ENCODE peak calls at places on chromosomes 7 and 10, in six cellular contexts. W, V, P, Z, A and Q are unnamed samples.

GRCh38 chr7:51451751-51452465 is 135.3 kb upstream of the COBL start:
- DNase-seq in W (no peak), V (no peak), P (no peak), Z (no peak), A (no peak), Q (no peak)

GRCh38 chr7:111030358-111030735 is 60.6 kb upstream of the LRRN3 start:
- DNase-seq in W (no peak), V (no peak), P (no peak), Z (no peak), A (peak), Q (no peak)

GRCh38 chr10:70343312-70343711 is 39.1 kb downstream of the LRRC20 start:
- DNase-seq in W (no peak), V (no peak), P (no peak), Z (no peak), A (no peak), Q (no peak)

GRCh38 chr10:114259825-114260224 is 20.8 kb downstream of the VWA2 start:
- DNase-seq in W (peak), V (no peak), P (no peak), Z (peak), A (peak), Q (peak)

GRCh38 chr10:120688928-120689327 is 162.2 kb upstream of the WDR11 start:
- DNase-seq in W (no peak), V (no peak), P (no peak), Z (no peak), A (peak), Q (no peak)

GRCh38 chr10:103678104-103678526 is 177.3 kb downstream of the SH3PXD2A start:
- DNase-seq in W (peak), V (peak), P (peak), Z (peak), A (peak), Q (peak)

GRCh38 chr10:127740596-127740995 is 3.6 kb downstream of the FOXI2 start:
- DNase-seq in W (no peak), V (no peak), P (no peak), Z (no peak), A (peak), Q (no peak)

GRCh38 chr10:114340816-114341215 is 63.5 kb downstream of the AFAP1L2 start:
- DNase-seq in W (peak), V (no peak), P (no peak), Z (no peak), A (no peak), Q (no peak)

GRCh38 chr10:76977046-76977445 is 660.6 kb downstream of the KCNMA1 start:
- DNase-seq in W (no peak), V (no peak), P (no peak), Z (no peak), A (no peak), Q (no peak)

GRCh38 chr10:77357611-77358010 is 280.0 kb downstream of the KCNMA1 start:
- DNase-seq in W (no peak), V (no peak), P (no peak), Z (peak), A (peak), Q (no peak)

GRCh38 chr7:35605760-35606159 is 89.2 kb downstream of the HERPUD2 start:
- DNase-seq in W (no peak), V (no peak), P (no peak), Z (peak), A (peak), Q (no peak)

GRCh38 chr10:79405221-79405994 is 40.0 kb downstream of the ZCCHC24 start:
- DNase-seq in W (peak), V (peak), P (no peak), Z (no peak), A (no peak), Q (no peak)

GRCh38 chr7:27602766-27603165 is 59.9 kb downstream of the HIBADH start:
- DNase-seq in W (no peak), V (no peak), P (no peak), Z (no peak), A (no peak), Q (no peak)
- H3K4me3 ChIP-seq in W (no peak), V (no peak), P (no peak), Z (no peak), A (no peak), Q (no peak)

GRCh38 chr10:484441-484924 is 205.0 kb downstream of the DIP2C start:
- DNase-seq in W (no peak), V (no peak), P (no peak), Z (peak), A (peak), Q (peak)

GRCh38 chr10:483266-483665 is 206.2 kb downstream of the DIP2C start:
- DNase-seq in W (no peak), V (no peak), P (no peak), Z (no peak), A (no peak), Q (peak)

GRCh38 chr10:485776-486572 is 203.5 kb downstream of the DIP2C start:
- DNase-seq in W (no peak), V (no peak), P (no peak), Z (no peak), A (peak), Q (peak)

GRCh38 chr10:486668-487067 is 202.8 kb downstream of the DIP2C start:
- DNase-seq in W (no peak), V (no peak), P (no peak), Z (no peak), A (no peak), Q (peak)

DNA sequence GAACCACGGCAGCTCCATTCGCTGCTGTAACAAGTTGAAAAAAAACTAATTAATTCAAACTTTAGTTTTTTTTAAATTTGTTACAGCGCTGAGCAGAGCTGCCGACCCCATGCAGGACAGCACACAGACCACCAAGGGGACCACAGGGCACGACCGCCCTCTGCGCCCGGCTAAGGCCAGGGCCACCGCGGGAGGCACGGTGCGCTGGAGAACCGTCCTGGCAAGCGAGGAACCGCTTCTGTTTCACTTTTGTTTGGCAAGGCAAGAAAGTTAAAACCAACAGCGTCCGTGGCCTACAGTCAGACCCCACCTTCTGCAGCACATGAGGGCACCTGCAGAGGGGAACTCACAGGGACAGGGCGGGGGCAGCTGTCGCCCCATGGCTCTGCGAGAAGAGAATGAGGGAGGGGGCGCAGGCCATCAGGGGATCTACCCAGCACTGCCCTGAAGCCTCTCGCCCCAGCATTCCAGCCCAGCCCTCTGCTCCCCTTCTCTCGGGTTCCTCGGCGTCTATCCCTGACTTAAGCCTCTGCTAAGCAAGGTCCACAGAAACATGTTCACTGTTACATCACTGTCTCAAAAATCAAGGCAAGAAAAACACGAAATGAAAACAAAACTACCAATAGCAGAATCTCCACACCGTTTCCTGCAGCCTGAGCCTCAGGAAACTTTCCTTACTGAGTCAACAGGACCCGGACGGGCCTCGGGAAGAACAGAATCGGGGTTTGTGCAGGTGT is 204.4 kb downstream of the DIP2C start:
- DNase-seq in W (no peak), V (no peak), P (no peak), Z (no peak), A (peak), Q (no peak)
- H3K4me3 ChIP-seq in W (peak), V (peak), P (no peak), Z (peak), A (peak), Q (peak)

DNA sequence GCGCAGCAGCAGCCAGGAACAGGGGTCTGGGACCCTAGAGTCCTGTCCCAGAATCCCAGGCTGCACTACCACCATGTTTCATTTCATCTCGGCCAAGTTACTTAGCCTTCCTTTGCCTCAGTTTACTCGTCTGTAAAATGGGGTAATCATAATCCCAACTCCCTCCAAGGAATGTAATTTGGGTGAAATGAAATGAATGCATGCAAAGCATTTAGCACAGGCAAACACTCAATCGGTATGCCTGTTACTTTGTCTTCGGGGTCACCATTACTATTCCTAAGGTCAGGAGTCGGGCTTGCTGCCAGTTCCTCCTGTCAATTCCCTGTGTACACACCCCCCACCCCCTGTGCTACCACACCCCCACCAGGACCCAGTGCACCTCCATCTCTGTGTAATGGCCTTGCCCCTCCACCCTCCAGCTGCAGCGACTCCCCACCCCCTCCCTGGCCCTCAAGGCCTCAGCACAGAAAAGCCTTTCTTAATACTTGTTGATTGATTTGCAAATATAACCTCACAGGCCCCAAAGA is 1.7 kb downstream of the TNS3 start:
- DNase-seq in W (no peak), V (peak), P (peak), Z (peak), A (peak), Q (no peak)
- H3K4me3 ChIP-seq in W (no peak), V (peak), P (no peak), Z (peak), A (peak), Q (peak)

GRCh38 chr7:22549667-22550513 is 49.9 kb upstream of the STEAP1B start:
- DNase-seq in W (no peak), V (no peak), P (peak), Z (peak), A (peak), Q (no peak)
- H3K4me3 ChIP-seq in W (no peak), V (peak), P (no peak), Z (peak), A (peak), Q (peak)

DNA sequence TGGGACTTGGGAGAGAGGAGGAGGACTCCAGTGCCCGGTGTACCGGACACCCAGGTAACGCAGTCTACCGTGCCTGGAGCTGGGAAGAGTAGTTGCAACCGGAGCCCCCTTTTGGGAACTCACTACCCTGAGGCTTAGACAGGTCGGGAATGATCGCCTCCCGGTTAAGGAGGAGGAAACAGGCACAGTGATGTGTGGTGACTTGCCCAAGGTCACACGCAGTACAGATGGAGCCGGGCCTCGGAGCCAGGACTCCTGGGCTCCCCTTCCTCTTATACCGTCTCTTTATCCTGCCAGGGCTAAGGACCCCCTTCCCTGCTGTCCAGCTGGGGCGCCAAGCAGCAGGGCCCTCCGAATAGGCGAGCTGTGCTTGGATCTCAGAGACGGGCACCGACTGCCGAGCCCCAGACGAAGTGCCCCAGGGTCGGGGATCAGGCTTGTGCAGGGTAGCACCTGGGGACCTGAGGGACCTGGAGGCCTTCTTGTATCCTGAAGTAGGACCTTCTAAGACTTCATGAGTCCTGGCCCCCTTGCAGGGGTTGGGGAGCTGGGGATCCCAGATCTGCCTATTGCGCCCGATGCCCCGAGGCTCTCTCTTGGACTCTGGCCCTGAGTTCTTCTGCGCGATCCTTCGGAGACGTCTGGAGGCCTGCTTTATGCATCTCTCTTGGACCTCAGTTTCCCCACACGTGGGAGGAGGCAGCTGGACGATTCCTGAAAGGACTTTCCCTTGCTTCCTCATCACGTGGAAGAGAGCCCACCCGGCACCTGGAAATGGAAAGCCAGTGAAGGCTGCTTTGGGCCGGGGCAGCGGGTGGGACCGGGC is 767 bp upstream of the CYP26A1 start:
- DNase-seq in W (no peak), V (no peak), P (no peak), Z (no peak), A (peak), Q (no peak)
- H3K4me3 ChIP-seq in W (peak), V (peak), P (no peak), Z (no peak), A (peak), Q (peak)

GRCh38 chr7:141686670-141687069 is 15.3 kb downstream of the DENND11 start:
- DNase-seq in W (no peak), V (no peak), P (no peak), Z (no peak), A (no peak), Q (no peak)

GRCh38 chr7:141688038-141688437 is 13.9 kb downstream of the DENND11 start:
- DNase-seq in W (no peak), V (no peak), P (no peak), Z (no peak), A (no peak), Q (no peak)

GRCh38 chr7:141686074-141686473 is 15.9 kb downstream of the DENND11 start:
- DNase-seq in W (no peak), V (no peak), P (no peak), Z (no peak), A (no peak), Q (no peak)

GRCh38 chr7:141685285-141686035 is 16.5 kb downstream of the DENND11 start:
- DNase-seq in W (no peak), V (no peak), P (no peak), Z (no peak), A (no peak), Q (no peak)
- H3K4me3 ChIP-seq in W (no peak), V (no peak), P (no peak), Z (no peak), A (no peak), Q (no peak)